ENCODE peak calls at places on chromosomes 2 and 18, in nine cellular contexts. One of them, this sample, is unnamed.
A peak's percentile ranks its signal among the peaks of the same experiment; 100 is the strongest.

GRCh38 chr2:152098798-152099654 is at the start of gene CACNB4:
- DNase-seq in ovary: peak; percentile 36
- DNase-seq in Karpas-422: no peak
- DNase-seq in AG10803: peak; percentile 22
- DNase-seq in gastrocnemius medialis: no peak
- DNase-seq in GM12878: no peak
- DNase-seq in IMR-90: no peak
- DNase-seq in thoracic aorta: no peak
- DNase-seq in brain microvascular endothelial cell: peak; percentile 1
- DNase-seq in this sample: no peak

GRCh38 chr2:27522400-27522945 is 25.8 kb downstream of the GCKR start:
- DNase-seq in ovary: no peak
- DNase-seq in Karpas-422: no peak
- DNase-seq in AG10803: no peak
- DNase-seq in gastrocnemius medialis: no peak
- DNase-seq in GM12878: no peak
- DNase-seq in IMR-90: no peak
- DNase-seq in thoracic aorta: no peak
- DNase-seq in brain microvascular endothelial cell: no peak
- DNase-seq in this sample: no peak

GRCh38 chr18:21361297-21361880 is 119.4 kb downstream of the GREB1L start:
- DNase-seq in ovary: no peak
- DNase-seq in Karpas-422: no peak
- DNase-seq in AG10803: no peak
- DNase-seq in gastrocnemius medialis: no peak
- DNase-seq in GM12878: no peak
- DNase-seq in IMR-90: no peak
- DNase-seq in thoracic aorta: no peak
- DNase-seq in brain microvascular endothelial cell: no peak
- DNase-seq in this sample: no peak

GRCh38 chr2:222575618-222576017 is 80.3 kb downstream of the FARSB start:
- DNase-seq in ovary: no peak
- DNase-seq in Karpas-422: no peak
- DNase-seq in AG10803: no peak
- DNase-seq in gastrocnemius medialis: no peak
- DNase-seq in GM12878: no peak
- DNase-seq in IMR-90: no peak
- DNase-seq in thoracic aorta: no peak
- DNase-seq in brain microvascular endothelial cell: no peak
- DNase-seq in this sample: no peak

GRCh38 chr2:79977782-79978181 is 326.8 kb downstream of the LRRTM1 start:
- DNase-seq in ovary: no peak
- DNase-seq in Karpas-422: no peak
- DNase-seq in AG10803: peak; percentile 14
- DNase-seq in gastrocnemius medialis: no peak
- DNase-seq in GM12878: no peak
- DNase-seq in IMR-90: peak; percentile 56
- DNase-seq in thoracic aorta: no peak
- DNase-seq in brain microvascular endothelial cell: no peak
- DNase-seq in this sample: no peak

GRCh38 chr2:59425292-59425691 is 1128.2 kb downstream of the BCL11A start:
- DNase-seq in ovary: no peak
- DNase-seq in Karpas-422: no peak
- DNase-seq in AG10803: no peak
- DNase-seq in gastrocnemius medialis: no peak
- DNase-seq in GM12878: no peak
- DNase-seq in IMR-90: no peak
- DNase-seq in thoracic aorta: no peak
- DNase-seq in brain microvascular endothelial cell: no peak
- DNase-seq in this sample: no peak

GRCh38 chr2:35522434-35522833 is 833.1 kb upstream of the CRIM1 start:
- DNase-seq in ovary: no peak
- DNase-seq in Karpas-422: no peak
- DNase-seq in AG10803: no peak
- DNase-seq in gastrocnemius medialis: no peak
- DNase-seq in GM12878: no peak
- DNase-seq in IMR-90: no peak
- DNase-seq in thoracic aorta: no peak
- DNase-seq in brain microvascular endothelial cell: no peak
- DNase-seq in this sample: no peak

GRCh38 chr2:108305901-108306300 is 17.2 kb downstream of the SULT1C2 start:
- DNase-seq in ovary: no peak
- DNase-seq in Karpas-422: no peak
- DNase-seq in AG10803: no peak
- DNase-seq in gastrocnemius medialis: no peak
- DNase-seq in GM12878: no peak
- DNase-seq in IMR-90: peak; percentile 57
- DNase-seq in thoracic aorta: no peak
- DNase-seq in brain microvascular endothelial cell: no peak
- DNase-seq in this sample: no peak

GRCh38 chr2:43084699-43085091 is 141.7 kb downstream of the ZFP36L2 start:
- DNase-seq in ovary: no peak
- DNase-seq in Karpas-422: no peak
- DNase-seq in AG10803: peak; percentile 89
- DNase-seq in gastrocnemius medialis: no peak
- DNase-seq in GM12878: no peak
- DNase-seq in IMR-90: peak; percentile 73
- DNase-seq in thoracic aorta: no peak
- DNase-seq in brain microvascular endothelial cell: no peak
- DNase-seq in this sample: peak; percentile 90

GRCh38 chr2:53286336-53286735 is 481.3 kb upstream of the CHAC2 start:
- DNase-seq in ovary: no peak
- DNase-seq in Karpas-422: no peak
- DNase-seq in AG10803: no peak
- DNase-seq in gastrocnemius medialis: no peak
- DNase-seq in GM12878: no peak
- DNase-seq in IMR-90: peak; percentile 45
- DNase-seq in thoracic aorta: no peak
- DNase-seq in brain microvascular endothelial cell: peak; percentile 17
- DNase-seq in this sample: no peak

GRCh38 chr2:53131416-53131815 is 636.2 kb upstream of the CHAC2 start:
- DNase-seq in ovary: no peak
- DNase-seq in Karpas-422: no peak
- DNase-seq in AG10803: peak; percentile 30
- DNase-seq in gastrocnemius medialis: no peak
- DNase-seq in GM12878: no peak
- DNase-seq in IMR-90: peak; percentile 57
- DNase-seq in thoracic aorta: no peak
- DNase-seq in brain microvascular endothelial cell: peak; percentile 7
- DNase-seq in this sample: no peak

GRCh38 chr2:180873219-180873618 is 107.2 kb upstream of the UBE2E3 start:
- DNase-seq in ovary: no peak
- DNase-seq in Karpas-422: no peak
- DNase-seq in AG10803: no peak
- DNase-seq in gastrocnemius medialis: no peak
- DNase-seq in GM12878: no peak
- DNase-seq in IMR-90: no peak
- DNase-seq in thoracic aorta: no peak
- DNase-seq in brain microvascular endothelial cell: no peak
- DNase-seq in this sample: no peak

GRCh38 chr2:151638188-151638933 is 95.9 kb downstream of the NEB start:
- DNase-seq in ovary: no peak
- DNase-seq in Karpas-422: no peak
- DNase-seq in AG10803: no peak
- DNase-seq in gastrocnemius medialis: peak; percentile 48
- DNase-seq in GM12878: peak; percentile 4
- DNase-seq in IMR-90: no peak
- DNase-seq in thoracic aorta: no peak
- DNase-seq in brain microvascular endothelial cell: no peak
- DNase-seq in this sample: no peak

GRCh38 chr18:75210274-75211001 is at the start of gene TSHZ1:
- DNase-seq in ovary: peak; percentile 66
- DNase-seq in Karpas-422: peak; percentile 95
- DNase-seq in AG10803: peak; percentile 85
- DNase-seq in gastrocnemius medialis: peak; percentile 73
- DNase-seq in GM12878: peak; percentile 59
- DNase-seq in IMR-90: peak; percentile 88
- DNase-seq in thoracic aorta: no peak
- DNase-seq in brain microvascular endothelial cell: peak; percentile 81
- DNase-seq in this sample: no peak

GRCh38 chr2:204321027-204321800 is 224.1 kb upstream of the PARD3B start:
- DNase-seq in ovary: no peak
- DNase-seq in Karpas-422: no peak
- DNase-seq in AG10803: no peak
- DNase-seq in gastrocnemius medialis: no peak
- DNase-seq in GM12878: no peak
- DNase-seq in IMR-90: no peak
- DNase-seq in thoracic aorta: no peak
- DNase-seq in brain microvascular endothelial cell: no peak
- DNase-seq in this sample: no peak

GRCh38 chr2:204321910-204322765 is 223.1 kb upstream of the PARD3B start:
- DNase-seq in ovary: no peak
- DNase-seq in Karpas-422: no peak
- DNase-seq in AG10803: peak; percentile 52
- DNase-seq in gastrocnemius medialis: no peak
- DNase-seq in GM12878: no peak
- DNase-seq in IMR-90: peak; percentile 62
- DNase-seq in thoracic aorta: no peak
- DNase-seq in brain microvascular endothelial cell: no peak
- DNase-seq in this sample: no peak

GRCh38 chr2:204328350-204328749 is 216.9 kb upstream of the PARD3B start:
- DNase-seq in ovary: no peak
- DNase-seq in Karpas-422: no peak
- DNase-seq in AG10803: no peak
- DNase-seq in gastrocnemius medialis: no peak
- DNase-seq in GM12878: no peak
- DNase-seq in IMR-90: no peak
- DNase-seq in thoracic aorta: no peak
- DNase-seq in brain microvascular endothelial cell: no peak
- DNase-seq in this sample: no peak

GRCh38 chr2:204329532-204329931 is 215.7 kb upstream of the PARD3B start:
- DNase-seq in ovary: no peak
- DNase-seq in Karpas-422: no peak
- DNase-seq in AG10803: no peak
- DNase-seq in gastrocnemius medialis: no peak
- DNase-seq in GM12878: no peak
- DNase-seq in IMR-90: no peak
- DNase-seq in thoracic aorta: no peak
- DNase-seq in brain microvascular endothelial cell: no peak
- DNase-seq in this sample: no peak

GRCh38 chr2:204325468-204325867 is 219.8 kb upstream of the PARD3B start:
- DNase-seq in ovary: peak; percentile 52
- DNase-seq in Karpas-422: peak; percentile 85
- DNase-seq in AG10803: peak; percentile 85
- DNase-seq in gastrocnemius medialis: peak; percentile 39
- DNase-seq in GM12878: no peak
- DNase-seq in IMR-90: peak; percentile 87
- DNase-seq in thoracic aorta: no peak
- DNase-seq in brain microvascular endothelial cell: peak; percentile 61
- DNase-seq in this sample: peak; percentile 64
- H3K4me3 ChIP-seq in ovary: no peak overlapping the region
- H3K4me3 ChIP-seq in Karpas-422: no peak overlapping the region
- H3K4me3 ChIP-seq in AG10803: no peak overlapping the region
- H3K4me3 ChIP-seq in gastrocnemius medialis: no peak overlapping the region
- H3K4me3 ChIP-seq in GM12878: no peak overlapping the region
- H3K4me3 ChIP-seq in IMR-90: no peak overlapping the region
- H3K4me3 ChIP-seq in thoracic aorta: no peak overlapping the region
- H3K4me3 ChIP-seq in brain microvascular endothelial cell: no peak overlapping the region
- H3K4me3 ChIP-seq in this sample: no peak overlapping the region

GRCh38 chr18:3592864-3593263 is 142.9 kb downstream of the TGIF1 start:
- DNase-seq in ovary: no peak
- DNase-seq in Karpas-422: no peak
- DNase-seq in AG10803: no peak
- DNase-seq in gastrocnemius medialis: no peak
- DNase-seq in GM12878: no peak
- DNase-seq in IMR-90: no peak
- DNase-seq in thoracic aorta: no peak
- DNase-seq in brain microvascular endothelial cell: no peak
- DNase-seq in this sample: no peak
- H3K4me3 ChIP-seq in ovary: no peak overlapping the region
- H3K4me3 ChIP-seq in Karpas-422: peak overlapping the region; percentile 66
- H3K4me3 ChIP-seq in AG10803: no peak overlapping the region
- H3K4me3 ChIP-seq in gastrocnemius medialis: no peak overlapping the region
- H3K4me3 ChIP-seq in GM12878: no peak overlapping the region
- H3K4me3 ChIP-seq in IMR-90: no peak overlapping the region
- H3K4me3 ChIP-seq in thoracic aorta: no peak overlapping the region
- H3K4me3 ChIP-seq in brain microvascular endothelial cell: no peak overlapping the region
- H3K4me3 ChIP-seq in this sample: no peak overlapping the region

GRCh38 chr18:49495480-49495879 is 8.4 kb upstream of the C18orf32 start:
- DNase-seq in ovary: no peak
- DNase-seq in Karpas-422: no peak
- DNase-seq in AG10803: no peak
- DNase-seq in gastrocnemius medialis: no peak
- DNase-seq in GM12878: no peak
- DNase-seq in IMR-90: no peak
- DNase-seq in thoracic aorta: no peak
- DNase-seq in brain microvascular endothelial cell: no peak
- DNase-seq in this sample: no peak

GRCh38 chr18:49492694-49493033 is 5.6 kb upstream of the C18orf32 start:
- DNase-seq in ovary: no peak
- DNase-seq in Karpas-422: no peak
- DNase-seq in AG10803: no peak
- DNase-seq in gastrocnemius medialis: no peak
- DNase-seq in GM12878: no peak
- DNase-seq in IMR-90: no peak
- DNase-seq in thoracic aorta: no peak
- DNase-seq in brain microvascular endothelial cell: no peak
- DNase-seq in this sample: no peak

GRCh38 chr18:49491857-49492693 is 5.0 kb upstream of the C18orf32 start:
- DNase-seq in ovary: peak; percentile 87
- DNase-seq in Karpas-422: peak; percentile 99
- DNase-seq in AG10803: peak; percentile 99
- DNase-seq in gastrocnemius medialis: peak; percentile 91
- DNase-seq in GM12878: peak; percentile 98
- DNase-seq in IMR-90: peak; percentile 99
- DNase-seq in thoracic aorta: peak; percentile 91
- DNase-seq in brain microvascular endothelial cell: peak; percentile 98
- DNase-seq in this sample: peak; percentile 96

GRCh38 chr18:49494660-49495059 is 7.6 kb upstream of the C18orf32 start:
- DNase-seq in ovary: no peak
- DNase-seq in Karpas-422: no peak
- DNase-seq in AG10803: peak; percentile 37
- DNase-seq in gastrocnemius medialis: no peak
- DNase-seq in GM12878: no peak
- DNase-seq in IMR-90: no peak
- DNase-seq in thoracic aorta: no peak
- DNase-seq in brain microvascular endothelial cell: no peak
- DNase-seq in this sample: no peak

GRCh38 chr18:49495074-49495473 is 8.0 kb upstream of the C18orf32 start:
- DNase-seq in ovary: no peak
- DNase-seq in Karpas-422: no peak
- DNase-seq in AG10803: no peak
- DNase-seq in gastrocnemius medialis: no peak
- DNase-seq in GM12878: no peak
- DNase-seq in IMR-90: no peak
- DNase-seq in thoracic aorta: no peak
- DNase-seq in brain microvascular endothelial cell: no peak
- DNase-seq in this sample: no peak
- H3K4me3 ChIP-seq in ovary: no peak overlapping the region
- H3K4me3 ChIP-seq in Karpas-422: no peak overlapping the region
- H3K4me3 ChIP-seq in AG10803: no peak overlapping the region
- H3K4me3 ChIP-seq in gastrocnemius medialis: no peak overlapping the region
- H3K4me3 ChIP-seq in GM12878: no peak overlapping the region
- H3K4me3 ChIP-seq in IMR-90: no peak overlapping the region
- H3K4me3 ChIP-seq in thoracic aorta: no peak overlapping the region
- H3K4me3 ChIP-seq in brain microvascular endothelial cell: no peak overlapping the region
- H3K4me3 ChIP-seq in this sample: no peak overlapping the region

GRCh38 chr2:231394201-231395141 is 1.0 kb upstream of the B3GNT7 start:
- DNase-seq in ovary: peak; percentile 47
- DNase-seq in Karpas-422: peak; percentile 94
- DNase-seq in AG10803: no peak
- DNase-seq in gastrocnemius medialis: no peak
- DNase-seq in GM12878: peak; percentile 87
- DNase-seq in IMR-90: no peak
- DNase-seq in thoracic aorta: no peak
- DNase-seq in brain microvascular endothelial cell: no peak
- DNase-seq in this sample: no peak
- H3K4me3 ChIP-seq in ovary: no peak overlapping the region
- H3K4me3 ChIP-seq in Karpas-422: peak overlapping the region; percentile 76
- H3K4me3 ChIP-seq in AG10803: no peak overlapping the region
- H3K4me3 ChIP-seq in gastrocnemius medialis: no peak overlapping the region
- H3K4me3 ChIP-seq in GM12878: peak overlapping the region; percentile 65
- H3K4me3 ChIP-seq in IMR-90: no peak overlapping the region
- H3K4me3 ChIP-seq in thoracic aorta: peak overlapping the region; percentile 73
- H3K4me3 ChIP-seq in brain microvascular endothelial cell: no peak overlapping the region
- H3K4me3 ChIP-seq in this sample: no peak overlapping the region